ENCODE peak calls at places on chromosomes 16 and 17, in five cellular contexts. F, Q, J, G and B are unnamed samples.
A peak's percentile ranks its signal among the peaks of the same experiment; 100 is the strongest.

GRCh38 chr17:63911657-63912100 is 621 bp upstream of the CSHL1 start:
- DNase-seq in F (peak; percentile 5), Q (peak; percentile 16), J (peak; percentile 63), G (no peak), B (no peak)

GRCh38 chr17:11404431-11404830 is 163.4 kb downstream of the SHISA6 start:
- DNase-seq in F (peak; percentile 42), Q (no peak), J (no peak), G (no peak), B (no peak)

GRCh38 chr17:48723555-48724239 is 712 bp downstream of the PRAC2 start:
- DNase-seq in F (no peak), Q (no peak), J (no peak), G (no peak), B (no peak)

GRCh38 chr17:71273451-71273850 is 847.4 kb upstream of the SOX9 start:
- DNase-seq in F (no peak), Q (no peak), J (no peak), G (no peak), B (peak; percentile 23)

GRCh38 chr16:58492066-58492465 is 7.9 kb upstream of the NDRG4 start:
- DNase-seq in F (no peak), Q (no peak), J (no peak), G (no peak), B (no peak)

GRCh38 chr17:78372811-78373210 is 5.6 kb upstream of the PGS1 start:
- DNase-seq in F (no peak), Q (no peak), J (no peak), G (no peak), B (no peak)

GRCh38 chr17:76051071-76051467 is 21.2 kb downstream of the SRP68 start:
- DNase-seq in F (peak; percentile 62), Q (no peak), J (no peak), G (no peak), B (no peak)

GRCh38 chr16:1042776-1043349 is 29.7 kb upstream of the SSTR5 start:
- DNase-seq in F (no peak), Q (no peak), J (no peak), G (no peak), B (no peak)

GRCh38 chr16:74503412-74503811 is 82.1 kb upstream of the CLEC18B start:
- DNase-seq in F (peak; percentile 11), Q (no peak), J (no peak), G (no peak), B (no peak)

GRCh38 chr16:66720766-66721165 is 24.2 kb upstream of the CMTM4 start:
- DNase-seq in F (peak; percentile 30), Q (no peak), J (no peak), G (no peak), B (no peak)

GRCh38 chr16:81397058-81397878 is 47.3 kb upstream of the CMIP start:
- DNase-seq in F (no peak), Q (no peak), J (no peak), G (no peak), B (no peak)

GRCh38 chr17:34542700-34543336 is 36.6 kb upstream of the TMEM132E start:
- DNase-seq in F (peak; percentile 4), Q (no peak), J (peak; percentile 40), G (no peak), B (no peak)

GRCh38 chr17:50944054-50944901 is 78.1 kb upstream of the TOB1 start:
- DNase-seq in F (peak; percentile 38), Q (no peak), J (peak; percentile 94), G (no peak), B (no peak)

GRCh38 chr16:14015948-14016347 is 55.2 kb upstream of the MRTFB start:
- DNase-seq in F (peak; percentile 84), Q (no peak), J (peak; percentile 49), G (peak; percentile 80), B (peak; percentile 60)

GRCh38 chr17:82892869-82893565 is 53.2 kb upstream of the ZNF750 start:
- DNase-seq in F (no peak), Q (no peak), J (no peak), G (no peak), B (no peak)

GRCh38 chr17:10226930-10227695 is 28.7 kb upstream of the GAS7 start:
- DNase-seq in F (no peak), Q (peak; percentile 23), J (peak; percentile 57), G (no peak), B (no peak)

GRCh38 chr16:72172105-72173034 is at the start of gene PMFBP1:
- DNase-seq in F (peak; percentile 85), Q (no peak), J (peak; percentile 3), G (peak; percentile 6), B (peak; percentile 79)

GRCh38 chr16:49021136-49021535 is 260.5 kb downstream of the CBLN1 start:
- DNase-seq in F (peak; percentile 88), Q (no peak), J (no peak), G (no peak), B (peak; percentile 55)

GRCh38 chr16:61611847-61612491 is 424.3 kb downstream of the CDH8 start:
- DNase-seq in F (no peak), Q (no peak), J (no peak), G (no peak), B (no peak)

GRCh38 chr16:68636064-68636551 is 9.0 kb upstream of the CDH3 start:
- DNase-seq in F (peak; percentile 66), Q (no peak), J (no peak), G (no peak), B (no peak)

GRCh38 chr17:8250101-8250500 is 1.0 kb downstream of the PFAS start:
- DNase-seq in F (no peak), Q (no peak), J (no peak), G (no peak), B (no peak)

GRCh38 chr17:43360376-43360738 is 38.4 kb upstream of the ARL4D start:
- DNase-seq in F (peak; percentile 83), Q (no peak), J (peak; percentile 69), G (no peak), B (peak; percentile 62)

GRCh38 chr17:61352408-61352770 is 47.3 kb upstream of the TBX2 start:
- DNase-seq in F (peak; percentile 12), Q (no peak), J (no peak), G (no peak), B (no peak)

GRCh38 chr17:6755281-6755680 is 565 bp upstream of the XAF1 start:
- DNase-seq in F (no peak), Q (no peak), J (no peak), G (no peak), B (peak; percentile 18)

GRCh38 chr16:56641166-56641565 is 2.7 kb downstream of the MT1A start:
- DNase-seq in F (no peak), Q (no peak), J (no peak), G (no peak), B (no peak)

GRCh38 chr17:64327201-64327930 is 63.3 kb downstream of the PECAM1 start:
- DNase-seq in F (peak; percentile 60), Q (no peak), J (no peak), G (no peak), B (peak; percentile 59)

GRCh38 chr17:18981642-18982424 is 22.7 kb downstream of the FAM83G start:
- DNase-seq in F (peak; percentile 83), Q (peak; percentile 31), J (peak; percentile 82), G (no peak), B (peak; percentile 41)

GRCh38 chr16:8493885-8494487 is 96.3 kb downstream of the TMEM114 start:
- DNase-seq in F (no peak), Q (no peak), J (no peak), G (no peak), B (no peak)

GRCh38 chr17:32723310-32723955 is 153.5 kb downstream of the MYO1D start:
- DNase-seq in F (peak; percentile 20), Q (no peak), J (no peak), G (no peak), B (no peak)

GRCh38 chr17:61996916-61997605 is 68.0 kb downstream of the MED13 start:
- DNase-seq in F (peak; percentile 56), Q (no peak), J (no peak), G (no peak), B (no peak)

GRCh38 chr17:45132302-45132568 is at the start of gene PLCD3:
- DNase-seq in F (no peak), Q (no peak), J (no peak), G (no peak), B (no peak)

DNA sequence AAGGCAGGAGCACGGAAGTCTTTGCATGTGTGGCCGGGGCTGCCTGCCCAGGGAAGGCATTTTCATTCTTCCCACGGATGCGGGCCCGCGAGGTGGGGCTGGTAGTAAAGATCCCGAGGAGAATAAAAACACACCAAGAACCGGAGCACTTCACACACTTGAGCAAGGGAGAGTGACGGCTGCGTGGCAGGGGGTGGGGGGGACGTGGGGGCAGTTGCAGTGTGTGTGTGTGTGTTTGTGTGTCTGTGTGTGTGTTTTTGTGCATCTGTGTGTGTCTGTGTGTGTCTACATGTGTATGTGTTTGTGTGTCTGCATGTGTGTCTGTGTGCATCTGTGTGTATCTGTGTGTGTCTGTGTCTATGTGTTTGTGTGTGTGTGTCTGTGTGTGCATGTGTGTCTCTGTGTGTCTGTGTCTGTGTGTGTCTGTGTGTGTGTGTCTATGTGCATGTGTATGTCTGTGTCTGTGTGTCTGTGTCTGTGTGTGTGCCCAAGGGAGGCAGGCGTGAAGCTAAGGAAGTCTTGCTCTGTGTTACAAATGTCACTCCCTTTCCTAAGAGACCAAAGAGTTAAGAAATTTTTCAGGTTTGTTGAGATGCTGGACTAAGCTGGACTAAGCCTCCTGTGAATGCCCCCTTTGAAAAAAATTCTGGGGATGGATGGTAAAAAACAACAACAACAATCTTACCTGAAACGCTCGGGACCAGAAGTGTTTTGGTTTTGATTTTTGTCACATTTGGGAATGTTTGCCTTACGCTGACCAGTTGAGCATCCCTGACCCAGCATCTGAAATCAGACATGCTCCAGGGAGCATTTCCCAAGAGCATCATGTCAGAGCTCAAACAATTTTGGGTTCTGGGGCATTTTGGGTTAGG is 48.9 kb upstream of the ZNF469 start:
- DNase-seq in F (no peak), Q (no peak), J (no peak), G (no peak), B (no peak)
- H3K4me3 ChIP-seq in F (no peak overlapping the region), Q (peak overlapping the region; percentile 48), J (peak overlapping the region; percentile 39), G (no peak overlapping the region), B (peak overlapping the region; percentile 6)

DNA sequence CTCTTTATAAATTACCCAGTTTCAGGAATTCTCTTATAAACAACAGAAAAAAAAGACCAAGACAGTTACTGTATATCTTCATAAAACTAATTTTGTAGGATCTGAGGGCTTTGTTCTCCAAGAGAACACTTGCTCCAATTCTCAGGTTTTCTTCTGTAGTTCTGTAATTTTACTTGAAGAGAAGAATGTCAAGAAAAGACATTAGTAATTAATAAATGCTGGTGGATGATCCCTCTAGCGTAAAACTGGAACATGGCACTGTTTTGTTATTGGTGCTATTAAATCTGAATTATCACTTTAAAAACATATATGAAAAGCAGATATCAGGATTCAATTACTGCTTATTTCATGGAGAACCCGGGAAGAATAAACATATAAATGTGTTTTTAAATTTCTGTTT is 36.5 kb upstream of the CPHXL start:
- DNase-seq in F (no peak), Q (no peak), J (no peak), G (no peak), B (no peak)
- TF ChIP-seq CTCF in F (no peak), Q (no peak), J (no peak), G (no peak), B (no peak)

GRCh38 chr16:4370570-4371480 is 823 bp upstream of the VASN start:
- DNase-seq in F (peak; percentile 89), Q (no peak), J (no peak), G (peak; percentile 65), B (peak; percentile 86)
- H3K4me3 ChIP-seq in F (peak overlapping the region; percentile 92), Q (peak overlapping the region; percentile 80), J (peak overlapping the region; percentile 70), G (peak overlapping the region; percentile 13), B (peak overlapping the region; percentile 19)

DNA sequence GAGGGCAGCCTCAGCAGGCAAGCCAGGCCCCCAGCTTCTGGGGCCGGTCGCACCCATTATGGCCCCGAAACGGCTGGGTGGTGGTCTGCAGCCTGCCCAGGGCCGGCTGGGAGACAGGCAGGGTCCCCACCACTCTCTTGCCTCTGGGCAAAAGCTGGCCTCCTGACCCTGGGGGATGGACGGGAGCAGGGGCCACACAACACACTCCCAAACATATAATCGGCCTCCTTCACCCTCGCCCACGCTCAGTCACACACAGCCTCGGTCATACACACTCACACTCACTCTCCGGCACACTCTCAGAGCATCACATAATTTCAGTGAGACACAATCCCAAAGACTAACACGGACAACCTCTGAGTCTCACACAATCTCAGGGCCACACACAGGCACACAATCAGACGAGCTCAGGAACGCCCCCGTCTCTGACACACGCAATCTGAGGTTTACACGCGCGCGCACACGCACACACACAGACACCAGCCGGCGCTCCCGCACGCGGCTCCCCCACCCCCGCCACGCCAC is 563 bp downstream of the PEMT start:
- DNase-seq in F (no peak), Q (no peak), J (no peak), G (no peak), B (no peak)
- TF ChIP-seq CTCF in F (no peak), Q (no peak), J (no peak), G (no peak), B (no peak)